ENCODE peak calls at places on chromosomes 5 and 9, in ten cellular contexts. W is suprapubic skin, M is neural progenitor cell, X is breast epithelium, Y is H7, P is lung, B is psoas muscle, G is epithelial cell of esophagus, S is skeletal muscle cell, A is SJSA1. E is an unnamed sample.
A peak's percentile ranks its signal among the peaks of the same experiment; 100 is the strongest.

GRCh38 chr9:20188616-20189212 is 399.9 kb upstream of the SLC24A2 start:
- DNase-seq in W (no peak), M (no peak), X (no peak), Y (no peak), P (no peak), B (no peak), G (no peak), S (no peak), A (no peak), E (no peak)

GRCh38 chr9:21549251-21549765 is 67.2 kb upstream of the IFNE start:
- DNase-seq in W (no peak), M (no peak), X (no peak), Y (no peak), P (no peak), B (no peak), G (peak; percentile 89), S (peak; percentile 98), A (peak; percentile 52), E (peak; percentile 43)

GRCh38 chr9:107883496-107884120 is 394.0 kb upstream of the KLF4 start:
- DNase-seq in W (no peak), M (no peak), X (no peak), Y (no peak), P (no peak), B (no peak), G (no peak), S (no peak), A (no peak), E (peak; percentile 60)

GRCh38 chr5:76852716-76853115 is 2.9 kb downstream of the S100Z start:
- DNase-seq in W (no peak), M (no peak), X (no peak), Y (no peak), P (no peak), B (no peak), G (no peak), S (no peak), A (no peak), E (no peak)

GRCh38 chr9:26706223-26706622 is 186.4 kb downstream of the CAAP1 start:
- DNase-seq in W (no peak), M (no peak), X (no peak), Y (no peak), P (no peak), B (no peak), G (peak; percentile 22), S (no peak), A (no peak), E (no peak)

GRCh38 chr9:8366161-8366926 is 566.8 kb upstream of the DMAC1 start:
- DNase-seq in W (no peak), M (no peak), X (no peak), Y (no peak), P (no peak), B (no peak), G (peak; percentile 51), S (peak; percentile 24), A (no peak), E (no peak)

GRCh38 chr5:143142596-143143435 is 260.7 kb downstream of the NR3C1 start:
- DNase-seq in W (no peak), M (no peak), X (no peak), Y (no peak), P (no peak), B (peak; percentile 30), G (peak; percentile 96), S (peak; percentile 69), A (peak; percentile 37), E (peak; percentile 84)

GRCh38 chr9:94672811-94673487 is 33.6 kb upstream of the FBP1 start:
- DNase-seq in W (no peak), M (no peak), X (no peak), Y (no peak), P (no peak), B (no peak), G (peak; percentile 69), S (no peak), A (peak; percentile 77), E (no peak)

GRCh38 chr9:92385474-92385873 is 18.9 kb downstream of the OGN start:
- DNase-seq in W (no peak), M (no peak), X (no peak), Y (no peak), P (no peak), B (no peak), G (peak; percentile 29), S (no peak), A (no peak), E (no peak)
- H3K4me3 ChIP-seq in W (no peak overlapping the region), M (no peak overlapping the region), X (no peak overlapping the region), Y (no peak overlapping the region), P (no peak overlapping the region), B (no peak overlapping the region), G (no peak overlapping the region), S (no peak overlapping the region), A (no peak overlapping the region), E (no peak overlapping the region)

GRCh38 chr9:126159661-126160060 is 167.0 kb upstream of the MVB12B start:
- DNase-seq in W (peak; percentile 22), M (no peak), X (no peak), Y (peak; percentile 17), P (peak; percentile 24), B (no peak), G (no peak), S (no peak), A (no peak), E (no peak)

GRCh38 chr9:126158591-126159519 is 167.8 kb upstream of the MVB12B start:
- DNase-seq in W (no peak), M (no peak), X (no peak), Y (peak; percentile 13), P (peak; percentile 24), B (no peak), G (no peak), S (no peak), A (no peak), E (no peak)

GRCh38 chr9:126157826-126158431 is 168.7 kb upstream of the MVB12B start:
- DNase-seq in W (no peak), M (no peak), X (no peak), Y (peak; percentile 16), P (no peak), B (no peak), G (no peak), S (no peak), A (no peak), E (no peak)

GRCh38 chr9:126160854-126161329 is 165.7 kb upstream of the MVB12B start:
- DNase-seq in W (no peak), M (no peak), X (no peak), Y (no peak), P (no peak), B (no peak), G (no peak), S (no peak), A (no peak), E (no peak)

DNA sequence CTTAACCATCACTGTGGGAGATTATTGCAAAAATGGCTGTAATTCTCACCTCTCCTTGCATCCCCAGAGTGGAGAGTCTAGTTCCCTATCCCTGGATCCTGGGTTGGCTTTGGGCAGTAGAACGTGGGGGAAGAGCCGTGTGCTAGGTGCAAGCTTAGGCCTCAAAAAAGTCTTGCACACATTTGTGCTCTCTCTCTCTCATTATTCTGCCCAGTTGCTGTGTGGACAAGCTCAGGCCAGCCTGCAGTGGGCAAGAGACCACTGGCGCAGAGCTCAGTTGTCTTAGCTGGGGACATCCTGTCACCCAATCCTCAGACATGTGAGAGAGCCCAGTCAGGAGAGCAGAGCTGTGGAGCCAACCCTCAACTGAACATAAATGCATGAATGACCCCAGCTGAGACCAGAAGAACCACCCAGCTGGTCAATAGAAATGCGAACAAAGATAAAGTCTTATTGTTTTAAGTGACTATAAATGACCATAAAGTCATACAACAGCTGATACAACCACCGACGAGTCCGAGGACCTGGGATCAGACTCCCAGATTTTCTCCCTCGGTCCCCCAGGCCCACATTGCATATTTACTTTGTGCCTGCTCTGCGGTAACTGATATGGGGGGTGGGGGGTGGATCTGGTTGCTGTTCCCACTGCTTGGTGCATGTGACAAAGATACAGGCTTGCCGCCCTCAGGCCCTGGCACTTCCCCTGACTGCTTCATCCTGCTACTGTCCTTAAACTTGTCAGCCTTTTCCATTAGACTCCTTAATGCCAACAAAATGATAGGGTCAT is 166.4 kb upstream of the MVB12B start:
- DNase-seq in W (no peak), M (no peak), X (no peak), Y (peak; percentile 18), P (peak; percentile 17), B (no peak), G (no peak), S (no peak), A (no peak), E (no peak)
- H3K4me3 ChIP-seq in W (no peak overlapping the region), M (no peak overlapping the region), X (no peak overlapping the region), Y (no peak overlapping the region), P (no peak overlapping the region), B (no peak overlapping the region), G (no peak overlapping the region), S (no peak overlapping the region), A (no peak overlapping the region), E (no peak overlapping the region)

GRCh38 chr5:170572453-170572852 is 68.6 kb downstream of the KCNIP1 start:
- DNase-seq in W (no peak), M (no peak), X (no peak), Y (no peak), P (no peak), B (no peak), G (peak; percentile 29), S (no peak), A (peak; percentile 23), E (no peak)

GRCh38 chr5:170570492-170570891 is 66.7 kb downstream of the KCNIP1 start:
- DNase-seq in W (no peak), M (no peak), X (no peak), Y (no peak), P (no peak), B (no peak), G (no peak), S (no peak), A (no peak), E (no peak)

GRCh38 chr5:170573119-170573518 is 69.3 kb downstream of the KCNIP1 start:
- DNase-seq in W (no peak), M (peak; percentile 21), X (no peak), Y (no peak), P (no peak), B (no peak), G (no peak), S (no peak), A (no peak), E (no peak)

GRCh38 chr5:170571885-170572284 is 68.1 kb downstream of the KCNIP1 start:
- DNase-seq in W (no peak), M (no peak), X (no peak), Y (no peak), P (no peak), B (no peak), G (no peak), S (no peak), A (no peak), E (no peak)

DNA sequence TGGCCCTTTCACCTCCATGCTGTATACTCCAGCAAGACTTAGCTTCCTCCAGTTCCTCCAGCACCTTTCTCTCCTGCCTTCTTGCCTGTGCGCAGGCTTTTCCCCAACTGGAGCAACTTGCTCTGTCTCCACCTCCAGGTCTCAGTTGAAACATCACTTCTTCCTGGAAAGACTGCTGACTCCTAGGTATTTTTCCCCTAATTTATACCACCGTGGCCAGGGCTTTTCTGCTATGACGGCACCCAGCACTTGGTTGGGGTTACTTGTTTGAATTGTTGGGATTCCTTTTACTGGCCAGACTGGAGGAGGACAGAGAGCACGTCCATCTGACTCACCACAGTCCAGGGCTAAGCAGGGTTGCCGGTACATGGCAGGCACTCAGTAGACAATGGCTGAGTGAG is 67.5 kb downstream of the KCNIP1 start:
- DNase-seq in W (no peak), M (no peak), X (no peak), Y (no peak), P (no peak), B (no peak), G (no peak), S (peak; percentile 21), A (peak; percentile 97), E (no peak)
- H3K4me3 ChIP-seq in W (no peak overlapping the region), M (no peak overlapping the region), X (no peak overlapping the region), Y (no peak overlapping the region), P (no peak overlapping the region), B (no peak overlapping the region), G (no peak overlapping the region), S (no peak overlapping the region), A (no peak overlapping the region), E (no peak overlapping the region)

GRCh38 chr5:135079282-135079681 is 45.3 kb upstream of the PITX1 start:
- DNase-seq in W (peak; percentile 3), M (no peak), X (no peak), Y (no peak), P (no peak), B (no peak), G (no peak), S (no peak), A (no peak), E (peak; percentile 19)

GRCh38 chr5:135079760-135080159 is 45.7 kb upstream of the PITX1 start:
- DNase-seq in W (peak; percentile 15), M (no peak), X (no peak), Y (no peak), P (no peak), B (no peak), G (no peak), S (no peak), A (no peak), E (no peak)

GRCh38 chr5:135075621-135076585 is 41.9 kb upstream of the PITX1 start:
- DNase-seq in W (peak; percentile 18), M (no peak), X (peak; percentile 25), Y (no peak), P (no peak), B (no peak), G (peak; percentile 68), S (no peak), A (no peak), E (peak; percentile 33)

GRCh38 chr5:135073771-135074345 is 39.8 kb upstream of the PITX1 start:
- DNase-seq in W (no peak), M (no peak), X (no peak), Y (no peak), P (no peak), B (no peak), G (no peak), S (peak; percentile 1), A (no peak), E (no peak)

DNA sequence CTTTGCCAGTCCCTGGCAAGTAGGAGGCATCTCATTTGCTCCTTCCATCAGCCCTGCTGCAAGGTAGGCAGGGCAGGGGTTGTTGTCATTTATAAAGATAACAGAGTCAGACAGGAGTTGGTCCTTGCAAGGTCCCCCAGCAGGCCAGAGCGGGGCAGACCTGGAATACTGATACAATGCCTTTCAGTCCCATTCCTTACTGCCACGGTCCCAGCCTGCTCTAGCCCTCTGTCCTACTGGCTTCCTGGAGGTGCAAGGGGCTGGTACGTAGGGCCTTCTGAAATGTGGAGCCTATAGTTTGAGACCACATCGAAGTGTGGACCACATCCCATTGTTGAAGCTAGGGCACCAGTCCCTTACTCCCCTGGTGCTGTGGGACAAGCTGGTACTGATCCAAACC is 42.8 kb upstream of the PITX1 start:
- DNase-seq in W (peak; percentile 17), M (no peak), X (peak; percentile 12), Y (no peak), P (no peak), B (no peak), G (no peak), S (no peak), A (no peak), E (peak; percentile 55)
- H3K4me3 ChIP-seq in W (no peak overlapping the region), M (no peak overlapping the region), X (no peak overlapping the region), Y (no peak overlapping the region), P (no peak overlapping the region), B (no peak overlapping the region), G (no peak overlapping the region), S (no peak overlapping the region), A (no peak overlapping the region), E (no peak overlapping the region)